ENCODE peak calls at places on chromosomes 7 and 10, in seven cellular contexts. One of them, this sample, is unnamed.

GRCh38 chr7:46682841-46683624 is 762.0 kb upstream of the IGFBP3 start:
- DNase-seq in upper lobe of right lung: no peak
- DNase-seq in ascending aorta: no peak
- DNase-seq in tibial artery: no peak
- DNase-seq in heart right ventricle: no peak
- DNase-seq in HCT116: no peak
- DNase-seq in neural progenitor cell: no peak
- DNase-seq in this sample: no peak

GRCh38 chr7:22681852-22682657 is 44.9 kb upstream of the IL6 start:
- DNase-seq in upper lobe of right lung: no peak
- DNase-seq in ascending aorta: no peak
- DNase-seq in tibial artery: no peak
- DNase-seq in heart right ventricle: no peak
- DNase-seq in HCT116: no peak
- DNase-seq in neural progenitor cell: no peak
- DNase-seq in this sample: no peak

GRCh38 chr7:104150470-104150869 is 57.3 kb downstream of the ORC5 start:
- DNase-seq in upper lobe of right lung: no peak
- DNase-seq in ascending aorta: no peak
- DNase-seq in tibial artery: no peak
- DNase-seq in heart right ventricle: no peak
- DNase-seq in HCT116: no peak
- DNase-seq in neural progenitor cell: no peak
- DNase-seq in this sample: no peak

GRCh38 chr7:94012748-94013147 is 8.6 kb upstream of the BET1 start:
- DNase-seq in upper lobe of right lung: no peak
- DNase-seq in ascending aorta: no peak
- DNase-seq in tibial artery: no peak
- DNase-seq in heart right ventricle: no peak
- DNase-seq in HCT116: no peak
- DNase-seq in neural progenitor cell: no peak
- DNase-seq in this sample: no peak

GRCh38 chr7:963236-964078 is 9.0 kb upstream of the ADAP1 start:
- DNase-seq in upper lobe of right lung: peak; percentile 67
- DNase-seq in ascending aorta: peak; percentile 63
- DNase-seq in tibial artery: no peak
- DNase-seq in heart right ventricle: peak; percentile 13
- DNase-seq in HCT116: no peak
- DNase-seq in neural progenitor cell: peak; percentile 2
- DNase-seq in this sample: no peak

GRCh38 chr10:23338886-23339285 is 5.7 kb downstream of the C10orf67 start:
- DNase-seq in upper lobe of right lung: no peak
- DNase-seq in ascending aorta: no peak
- DNase-seq in tibial artery: no peak
- DNase-seq in heart right ventricle: no peak
- DNase-seq in HCT116: no peak
- DNase-seq in neural progenitor cell: no peak
- DNase-seq in this sample: no peak

GRCh38 chr7:137313196-137313595 is 30.3 kb downstream of the PTN start:
- DNase-seq in upper lobe of right lung: no peak
- DNase-seq in ascending aorta: no peak
- DNase-seq in tibial artery: no peak
- DNase-seq in heart right ventricle: no peak
- DNase-seq in HCT116: no peak
- DNase-seq in neural progenitor cell: no peak
- DNase-seq in this sample: no peak

GRCh38 chr10:49083256-49083655 is 32.1 kb downstream of the VSTM4 start:
- DNase-seq in upper lobe of right lung: no peak
- DNase-seq in ascending aorta: no peak
- DNase-seq in tibial artery: peak; percentile 54
- DNase-seq in heart right ventricle: peak; percentile 52
- DNase-seq in HCT116: no peak
- DNase-seq in neural progenitor cell: peak; percentile 64
- DNase-seq in this sample: no peak

GRCh38 chr10:87589653-87590052 is 70.0 kb upstream of the PAPSS2 start:
- DNase-seq in upper lobe of right lung: no peak
- DNase-seq in ascending aorta: no peak
- DNase-seq in tibial artery: no peak
- DNase-seq in heart right ventricle: no peak
- DNase-seq in HCT116: no peak
- DNase-seq in neural progenitor cell: no peak
- DNase-seq in this sample: no peak

GRCh38 chr7:1368150-1368681 is 91.1 kb downstream of the MICALL2 start:
- DNase-seq in upper lobe of right lung: no peak
- DNase-seq in ascending aorta: no peak
- DNase-seq in tibial artery: no peak
- DNase-seq in heart right ventricle: no peak
- DNase-seq in HCT116: no peak
- DNase-seq in neural progenitor cell: peak; percentile 53
- DNase-seq in this sample: no peak

GRCh38 chr10:113183543-113183942 is 233.5 kb downstream of the TCF7L2 start:
- DNase-seq in upper lobe of right lung: no peak
- DNase-seq in ascending aorta: no peak
- DNase-seq in tibial artery: no peak
- DNase-seq in heart right ventricle: no peak
- DNase-seq in HCT116: no peak
- DNase-seq in neural progenitor cell: peak; percentile 28
- DNase-seq in this sample: no peak

GRCh38 chr7:86313842-86314241 is 329.9 kb upstream of the GRM3 start:
- DNase-seq in upper lobe of right lung: no peak
- DNase-seq in ascending aorta: no peak
- DNase-seq in tibial artery: no peak
- DNase-seq in heart right ventricle: no peak
- DNase-seq in HCT116: no peak
- DNase-seq in neural progenitor cell: no peak
- DNase-seq in this sample: no peak

GRCh38 chr7:83732305-83732704 is 83.4 kb upstream of the SEMA3E start:
- DNase-seq in upper lobe of right lung: no peak
- DNase-seq in ascending aorta: no peak
- DNase-seq in tibial artery: no peak
- DNase-seq in heart right ventricle: no peak
- DNase-seq in HCT116: no peak
- DNase-seq in neural progenitor cell: no peak
- DNase-seq in this sample: no peak

GRCh38 chr7:148697256-148697841 is 1.4 kb upstream of the CUL1 start:
- DNase-seq in upper lobe of right lung: no peak
- DNase-seq in ascending aorta: peak; percentile 69
- DNase-seq in tibial artery: peak; percentile 47
- DNase-seq in heart right ventricle: peak; percentile 27
- DNase-seq in HCT116: no peak
- DNase-seq in neural progenitor cell: no peak
- DNase-seq in this sample: no peak

GRCh38 chr7:150481955-150482354 is 31.5 kb downstream of the GIMAP8 start:
- DNase-seq in upper lobe of right lung: no peak
- DNase-seq in ascending aorta: no peak
- DNase-seq in tibial artery: no peak
- DNase-seq in heart right ventricle: no peak
- DNase-seq in HCT116: no peak
- DNase-seq in neural progenitor cell: no peak
- DNase-seq in this sample: no peak

GRCh38 chr10:84166620-84167288 is 6.8 kb upstream of the GPR15LG start:
- DNase-seq in upper lobe of right lung: no peak
- DNase-seq in ascending aorta: no peak
- DNase-seq in tibial artery: no peak
- DNase-seq in heart right ventricle: no peak
- DNase-seq in HCT116: no peak
- DNase-seq in neural progenitor cell: no peak
- DNase-seq in this sample: no peak

GRCh38 chr10:133438711-133439273 is 14.4 kb upstream of the SPRN start:
- DNase-seq in upper lobe of right lung: no peak
- DNase-seq in ascending aorta: no peak
- DNase-seq in tibial artery: no peak
- DNase-seq in heart right ventricle: no peak
- DNase-seq in HCT116: peak; percentile 0
- DNase-seq in neural progenitor cell: no peak
- DNase-seq in this sample: no peak

GRCh38 chr7:52962402-52962801 is 73.0 kb upstream of the POM121L12 start:
- DNase-seq in upper lobe of right lung: no peak
- DNase-seq in ascending aorta: no peak
- DNase-seq in tibial artery: no peak
- DNase-seq in heart right ventricle: no peak
- DNase-seq in HCT116: no peak
- DNase-seq in neural progenitor cell: no peak
- DNase-seq in this sample: no peak

GRCh38 chr7:84568786-84569185 is 374.2 kb upstream of the SEMA3A start:
- DNase-seq in upper lobe of right lung: no peak
- DNase-seq in ascending aorta: no peak
- DNase-seq in tibial artery: no peak
- DNase-seq in heart right ventricle: no peak
- DNase-seq in HCT116: no peak
- DNase-seq in neural progenitor cell: no peak
- DNase-seq in this sample: no peak

GRCh38 chr10:33805831-33806230 is 471.4 kb upstream of the NRP1 start:
- DNase-seq in upper lobe of right lung: no peak
- DNase-seq in ascending aorta: no peak
- DNase-seq in tibial artery: no peak
- DNase-seq in heart right ventricle: no peak
- DNase-seq in HCT116: no peak
- DNase-seq in neural progenitor cell: no peak
- DNase-seq in this sample: no peak

GRCh38 chr10:8404721-8405120 is 350.2 kb downstream of the GATA3 start:
- DNase-seq in upper lobe of right lung: no peak
- DNase-seq in ascending aorta: no peak
- DNase-seq in tibial artery: no peak
- DNase-seq in heart right ventricle: no peak
- DNase-seq in HCT116: no peak
- DNase-seq in neural progenitor cell: no peak
- DNase-seq in this sample: no peak

GRCh38 chr7:5636914-5637313 is 144.5 kb downstream of the RNF216 start:
- DNase-seq in upper lobe of right lung: no peak
- DNase-seq in ascending aorta: peak; percentile 93
- DNase-seq in tibial artery: peak; percentile 84
- DNase-seq in heart right ventricle: peak; percentile 54
- DNase-seq in HCT116: no peak
- DNase-seq in neural progenitor cell: peak; percentile 36
- DNase-seq in this sample: peak; percentile 76

GRCh38 chr7:134752006-134752760 is 27.3 kb upstream of the CALD1 start:
- DNase-seq in upper lobe of right lung: no peak
- DNase-seq in ascending aorta: no peak
- DNase-seq in tibial artery: no peak
- DNase-seq in heart right ventricle: no peak
- DNase-seq in HCT116: no peak
- DNase-seq in neural progenitor cell: no peak
- DNase-seq in this sample: no peak

GRCh38 chr7:36131026-36131425 is 22.0 kb upstream of the EEPD1 start:
- DNase-seq in upper lobe of right lung: no peak
- DNase-seq in ascending aorta: peak; percentile 56
- DNase-seq in tibial artery: no peak
- DNase-seq in heart right ventricle: no peak
- DNase-seq in HCT116: no peak
- DNase-seq in neural progenitor cell: no peak
- DNase-seq in this sample: no peak

GRCh38 chr7:36129048-36129534 is 24.0 kb upstream of the EEPD1 start:
- DNase-seq in upper lobe of right lung: no peak
- DNase-seq in ascending aorta: no peak
- DNase-seq in tibial artery: peak; percentile 82
- DNase-seq in heart right ventricle: no peak
- DNase-seq in HCT116: no peak
- DNase-seq in neural progenitor cell: no peak
- DNase-seq in this sample: no peak

GRCh38 chr7:36128448-36129047 is 24.5 kb upstream of the EEPD1 start:
- DNase-seq in upper lobe of right lung: no peak
- DNase-seq in ascending aorta: peak; percentile 93
- DNase-seq in tibial artery: peak; percentile 93
- DNase-seq in heart right ventricle: peak; percentile 75
- DNase-seq in HCT116: peak; percentile 60
- DNase-seq in neural progenitor cell: no peak
- DNase-seq in this sample: peak; percentile 76

GRCh38 chr7:36130236-36130945 is 22.7 kb upstream of the EEPD1 start:
- DNase-seq in upper lobe of right lung: no peak
- DNase-seq in ascending aorta: no peak
- DNase-seq in tibial artery: no peak
- DNase-seq in heart right ventricle: no peak
- DNase-seq in HCT116: no peak
- DNase-seq in neural progenitor cell: no peak
- DNase-seq in this sample: no peak

GRCh38 chr7:36127075-36127740 is 25.8 kb upstream of the EEPD1 start:
- DNase-seq in upper lobe of right lung: no peak
- DNase-seq in ascending aorta: no peak
- DNase-seq in tibial artery: no peak
- DNase-seq in heart right ventricle: no peak
- DNase-seq in HCT116: no peak
- DNase-seq in neural progenitor cell: no peak
- DNase-seq in this sample: no peak
- H3K4me3 ChIP-seq in upper lobe of right lung: no peak overlapping the region
- H3K4me3 ChIP-seq in ascending aorta: no peak overlapping the region
- H3K4me3 ChIP-seq in tibial artery: no peak overlapping the region
- H3K4me3 ChIP-seq in heart right ventricle: no peak overlapping the region
- H3K4me3 ChIP-seq in HCT116: no peak overlapping the region
- H3K4me3 ChIP-seq in neural progenitor cell: no peak overlapping the region
- H3K4me3 ChIP-seq in this sample: no peak overlapping the region

DNA sequence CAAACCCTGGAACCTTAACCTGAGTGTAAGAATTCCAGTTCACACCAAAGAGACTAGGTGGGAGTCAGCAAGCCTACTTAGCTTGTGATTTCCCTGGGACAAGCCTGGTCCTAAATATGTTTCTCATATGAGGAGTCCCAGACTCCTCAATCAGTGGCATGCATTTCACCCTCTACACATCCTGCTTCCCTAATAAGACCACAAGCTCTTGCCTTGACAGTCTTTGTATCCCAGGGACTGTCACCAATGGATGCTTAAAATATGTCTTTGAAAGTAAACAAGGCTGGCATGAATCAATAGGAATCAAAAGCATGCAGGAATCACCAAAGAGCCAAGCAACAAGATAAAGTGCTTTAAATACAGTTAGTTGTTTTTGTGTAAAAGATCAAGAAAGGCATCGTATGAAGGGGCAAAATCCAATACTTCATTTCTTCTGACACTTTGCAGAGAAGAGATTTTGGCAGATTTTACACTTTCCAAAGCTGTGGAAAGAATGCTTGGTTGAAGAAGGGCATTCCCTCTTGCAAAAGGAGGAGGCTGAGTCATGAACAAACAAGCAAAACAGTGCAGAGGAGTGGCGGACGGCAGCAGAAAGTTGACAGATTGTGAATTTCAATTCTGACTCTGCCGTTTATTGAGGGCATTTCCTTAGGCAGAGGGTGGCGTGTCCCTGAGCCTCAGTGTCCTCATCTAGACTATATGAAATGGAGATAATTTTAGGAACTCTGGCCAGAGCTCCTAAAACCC is 8.5 kb upstream of the NFE2L3 start:
- DNase-seq in upper lobe of right lung: no peak
- DNase-seq in ascending aorta: no peak
- DNase-seq in tibial artery: no peak
- DNase-seq in heart right ventricle: no peak
- DNase-seq in HCT116: no peak
- DNase-seq in neural progenitor cell: no peak
- DNase-seq in this sample: no peak
- H3K4me1 ChIP-seq in upper lobe of right lung: peaks cover 8% of the 10 kb centered on the region
- H3K4me1 ChIP-seq in ascending aorta: no peaks in the 10 kb centered on the region
- H3K4me1 ChIP-seq in tibial artery: no peaks in the 10 kb centered on the region
- H3K4me1 ChIP-seq in heart right ventricle: no peaks in the 10 kb centered on the region
- H3K4me1 ChIP-seq in HCT116: no peaks in the 10 kb centered on the region
- H3K4me1 ChIP-seq in neural progenitor cell: no peaks in the 10 kb centered on the region
- H3K4me1 ChIP-seq in this sample: no peaks in the 10 kb centered on the region

GRCh38 chr10:70442332-70442988 is 979 bp upstream of the NODAL start:
- DNase-seq in upper lobe of right lung: no peak
- DNase-seq in ascending aorta: no peak
- DNase-seq in tibial artery: no peak
- DNase-seq in heart right ventricle: no peak
- DNase-seq in HCT116: no peak
- DNase-seq in neural progenitor cell: no peak
- DNase-seq in this sample: no peak
- H3K4me3 ChIP-seq in upper lobe of right lung: no peak overlapping the region
- H3K4me3 ChIP-seq in ascending aorta: no peak overlapping the region
- H3K4me3 ChIP-seq in tibial artery: no peak overlapping the region
- H3K4me3 ChIP-seq in heart right ventricle: no peak overlapping the region
- H3K4me3 ChIP-seq in HCT116: no peak overlapping the region
- H3K4me3 ChIP-seq in neural progenitor cell: no peak overlapping the region
- H3K4me3 ChIP-seq in this sample: no peak overlapping the region

GRCh38 chr10:29698766-29699490 is 64.2 kb upstream of the SVIL start:
- DNase-seq in upper lobe of right lung: no peak
- DNase-seq in ascending aorta: no peak
- DNase-seq in tibial artery: no peak
- DNase-seq in heart right ventricle: no peak
- DNase-seq in HCT116: no peak
- DNase-seq in neural progenitor cell: no peak
- DNase-seq in this sample: no peak
- H3K4me1 ChIP-seq in upper lobe of right lung: peaks cover 10% of the 10 kb centered on the region
- H3K4me1 ChIP-seq in ascending aorta: peaks cover 37% of the 10 kb centered on the region
- H3K4me1 ChIP-seq in tibial artery: no peaks in the 10 kb centered on the region
- H3K4me1 ChIP-seq in heart right ventricle: peaks cover 16% of the 10 kb centered on the region
- H3K4me1 ChIP-seq in HCT116: no peaks in the 10 kb centered on the region
- H3K4me1 ChIP-seq in neural progenitor cell: peaks cover 8% of the 10 kb centered on the region
- H3K4me1 ChIP-seq in this sample: peaks cover 28% of the 10 kb centered on the region